ENCODE peak calls at places on chromosomes 6 and 20, in four cellular contexts. One of them, this sample, is unnamed.

GRCh38 chr6:79048611-79049010 is 29.4 kb downstream of the PHIP start:
- DNase-seq in upper lobe of left lung: no peak
- DNase-seq in epithelial cell of esophagus: peak
- DNase-seq in GM12865: no peak
- DNase-seq in this sample: no peak

GRCh38 chr6:99349620-99350141 is at the start of gene FAXC:
- DNase-seq in GM12865: no peak
- DNase-seq in upper lobe of left lung: peak
- DNase-seq in epithelial cell of esophagus: peak
- DNase-seq in this sample: no peak

GRCh38 chr20:57693002-57693582 is 16.7 kb downstream of the PMEPA1 start:
- DNase-seq in epithelial cell of esophagus: peak
- DNase-seq in GM12865: no peak
- DNase-seq in upper lobe of left lung: peak
- DNase-seq in this sample: no peak

GRCh38 chr6:86357877-86358276 is 579.5 kb upstream of the HTR1E start:
- DNase-seq in epithelial cell of esophagus: no peak
- DNase-seq in GM12865: no peak
- DNase-seq in upper lobe of left lung: no peak
- DNase-seq in this sample: no peak

GRCh38 chr20:31972481-31973386 is 4.8 kb downstream of the XKR7 start:
- DNase-seq in GM12865: no peak
- DNase-seq in upper lobe of left lung: no peak
- DNase-seq in epithelial cell of esophagus: no peak
- DNase-seq in this sample: no peak

GRCh38 chr6:31610891-31611425 is 4.1 kb upstream of the AIF1 start:
- DNase-seq in upper lobe of left lung: no peak
- DNase-seq in GM12865: no peak
- DNase-seq in epithelial cell of esophagus: no peak
- DNase-seq in this sample: peak

GRCh38 chr6:63347599-63347998 is 27.8 kb upstream of the LGSN start:
- DNase-seq in epithelial cell of esophagus: peak
- DNase-seq in upper lobe of left lung: no peak
- DNase-seq in GM12865: peak
- DNase-seq in this sample: peak

GRCh38 chr6:48744948-48745347 is 634.0 kb upstream of the PTCHD4 start:
- DNase-seq in upper lobe of left lung: no peak
- DNase-seq in GM12865: no peak
- DNase-seq in epithelial cell of esophagus: peak
- DNase-seq in this sample: no peak

GRCh38 chr6:81937296-81937937 is 184.9 kb upstream of the TENT5A start:
- DNase-seq in GM12865: no peak
- DNase-seq in epithelial cell of esophagus: peak
- DNase-seq in upper lobe of left lung: no peak
- DNase-seq in this sample: no peak

GRCh38 chr20:20606881-20607280 is 105.6 kb downstream of the RALGAPA2 start:
- DNase-seq in GM12865: no peak
- DNase-seq in epithelial cell of esophagus: no peak
- DNase-seq in upper lobe of left lung: no peak
- DNase-seq in this sample: no peak

GRCh38 chr6:25882066-25882496 is 8.0 kb upstream of the SLC17A3 start:
- DNase-seq in GM12865: no peak
- DNase-seq in epithelial cell of esophagus: no peak
- DNase-seq in upper lobe of left lung: peak
- DNase-seq in this sample: no peak

GRCh38 chr6:143159001-143159400 is 98.3 kb downstream of the AIG1 start:
- DNase-seq in GM12865: no peak
- DNase-seq in epithelial cell of esophagus: peak
- DNase-seq in upper lobe of left lung: no peak
- DNase-seq in this sample: no peak

GRCh38 chr20:61140576-61140975 is 111.5 kb upstream of the CDH4 start:
- DNase-seq in epithelial cell of esophagus: no peak
- DNase-seq in GM12865: no peak
- DNase-seq in upper lobe of left lung: no peak
- DNase-seq in this sample: no peak

GRCh38 chr6:24991748-24992467 is 56.1 kb upstream of the RIPOR2 start:
- DNase-seq in epithelial cell of esophagus: peak
- DNase-seq in upper lobe of left lung: no peak
- DNase-seq in GM12865: peak
- DNase-seq in this sample: no peak

GRCh38 chr6:55998586-55998985 is 123.2 kb upstream of the BMP5 start:
- DNase-seq in upper lobe of left lung: no peak
- DNase-seq in GM12865: no peak
- DNase-seq in epithelial cell of esophagus: no peak
- DNase-seq in this sample: no peak

GRCh38 chr20:21436186-21436585 is 38.9 kb upstream of the NKX2-4 start:
- DNase-seq in upper lobe of left lung: no peak
- DNase-seq in epithelial cell of esophagus: peak
- DNase-seq in GM12865: no peak
- DNase-seq in this sample: peak

GRCh38 chr6:29702519-29703103 is 20.6 kb upstream of the HLA-F start:
- DNase-seq in GM12865: peak
- DNase-seq in upper lobe of left lung: peak
- DNase-seq in epithelial cell of esophagus: peak
- DNase-seq in this sample: no peak

GRCh38 chr20:41592516-41593192 is 25.5 kb downstream of the CHD6 start:
- DNase-seq in upper lobe of left lung: no peak
- DNase-seq in GM12865: no peak
- DNase-seq in epithelial cell of esophagus: no peak
- DNase-seq in this sample: no peak

GRCh38 chr6:112357801-112358200 is 10.7 kb downstream of the RFPL4B start:
- DNase-seq in GM12865: no peak
- DNase-seq in epithelial cell of esophagus: peak
- DNase-seq in upper lobe of left lung: no peak
- DNase-seq in this sample: peak

GRCh38 chr6:104462811-104463599 is 396.7 kb downstream of the HACE1 start:
- DNase-seq in epithelial cell of esophagus: peak
- DNase-seq in GM12865: no peak
- DNase-seq in upper lobe of left lung: no peak
- DNase-seq in this sample: no peak

GRCh38 chr6:142834853-142835252 is 110.1 kb downstream of the HIVEP2 start:
- DNase-seq in epithelial cell of esophagus: no peak
- DNase-seq in GM12865: no peak
- DNase-seq in upper lobe of left lung: no peak
- DNase-seq in this sample: no peak

GRCh38 chr6:166419268-166419667 is 36.5 kb upstream of the MPC1 start:
- DNase-seq in upper lobe of left lung: no peak
- DNase-seq in GM12865: peak
- DNase-seq in epithelial cell of esophagus: peak
- DNase-seq in this sample: no peak

GRCh38 chr20:5030348-5031205 is 29.3 kb upstream of the SLC23A2 start:
- DNase-seq in GM12865: no peak
- DNase-seq in epithelial cell of esophagus: no peak
- DNase-seq in upper lobe of left lung: no peak
- DNase-seq in this sample: no peak

GRCh38 chr6:126766820-126767219 is 351.7 kb upstream of the RSPO3 start:
- DNase-seq in GM12865: no peak
- DNase-seq in epithelial cell of esophagus: no peak
- DNase-seq in upper lobe of left lung: no peak
- DNase-seq in this sample: no peak

GRCh38 chr6:117829594-117830319 is 77.3 kb upstream of the SLC35F1 start:
- DNase-seq in GM12865: peak
- DNase-seq in epithelial cell of esophagus: peak
- DNase-seq in upper lobe of left lung: peak
- DNase-seq in this sample: no peak

GRCh38 chr6:42929088-42929927 is at the start of gene CNPY3:
- DNase-seq in upper lobe of left lung: peak
- DNase-seq in GM12865: peak
- DNase-seq in epithelial cell of esophagus: peak
- DNase-seq in this sample: peak

GRCh38 chr6:31831350-31832215 is 4.0 kb downstream of the HSPA1B start:
- DNase-seq in upper lobe of left lung: no peak
- DNase-seq in epithelial cell of esophagus: peak
- DNase-seq in GM12865: no peak
- DNase-seq in this sample: no peak

GRCh38 chr6:52293067-52293466 is 8.5 kb upstream of the MCM3 start:
- DNase-seq in upper lobe of left lung: no peak
- DNase-seq in epithelial cell of esophagus: no peak
- DNase-seq in GM12865: no peak
- DNase-seq in this sample: no peak

GRCh38 chr6:49462071-49462470 is 982 bp downstream of the MMUT start:
- DNase-seq in epithelial cell of esophagus: peak
- DNase-seq in upper lobe of left lung: no peak
- DNase-seq in GM12865: no peak
- DNase-seq in this sample: no peak

GRCh38 chr6:46500382-46500781 is 9.1 kb upstream of the RCAN2 start:
- DNase-seq in epithelial cell of esophagus: no peak
- DNase-seq in GM12865: no peak
- DNase-seq in upper lobe of left lung: no peak
- DNase-seq in this sample: no peak

GRCh38 chr20:44642203-44643153 is 9.0 kb downstream of the ADA start:
- DNase-seq in epithelial cell of esophagus: peak
- DNase-seq in upper lobe of left lung: no peak
- DNase-seq in GM12865: peak
- DNase-seq in this sample: peak
- TF ChIP-seq CTCF in epithelial cell of esophagus: peak
- TF ChIP-seq CTCF in upper lobe of left lung: peak
- TF ChIP-seq CTCF in GM12865: peak
- TF ChIP-seq CTCF in this sample: no peak

GRCh38 chr20:56630506-56631317 is 1.6 kb downstream of the TFAP2C start:
- DNase-seq in upper lobe of left lung: peak
- DNase-seq in GM12865: no peak
- DNase-seq in epithelial cell of esophagus: peak
- DNase-seq in this sample: peak
- TF ChIP-seq CTCF in upper lobe of left lung: peak
- TF ChIP-seq CTCF in GM12865: no peak
- TF ChIP-seq CTCF in epithelial cell of esophagus: no peak
- TF ChIP-seq CTCF in this sample: no peak

GRCh38 chr6:72619883-72620696 is 1.8 kb upstream of the KCNQ5 start:
- DNase-seq in upper lobe of left lung: peak
- DNase-seq in GM12865: peak
- DNase-seq in epithelial cell of esophagus: no peak
- DNase-seq in this sample: no peak

GRCh38 chr6:72623808-72624207 is 1.9 kb downstream of the KCNQ5 start:
- DNase-seq in epithelial cell of esophagus: no peak
- DNase-seq in GM12865: no peak
- DNase-seq in upper lobe of left lung: no peak
- DNase-seq in this sample: no peak

GRCh38 chr6:72621243-72622093 is at the start of gene KCNQ5:
- DNase-seq in GM12865: peak
- DNase-seq in upper lobe of left lung: peak
- DNase-seq in epithelial cell of esophagus: peak
- DNase-seq in this sample: no peak

GRCh38 chr6:72620866-72621242 is 1.0 kb upstream of the KCNQ5 start:
- DNase-seq in GM12865: no peak
- DNase-seq in upper lobe of left lung: peak
- DNase-seq in epithelial cell of esophagus: no peak
- DNase-seq in this sample: no peak

GRCh38 chr6:72622094-72622540 is 253 bp downstream of the KCNQ5 start:
- DNase-seq in GM12865: peak
- DNase-seq in epithelial cell of esophagus: peak
- DNase-seq in upper lobe of left lung: peak
- DNase-seq in this sample: no peak
- TF ChIP-seq CTCF in GM12865: peak
- TF ChIP-seq CTCF in epithelial cell of esophagus: no peak
- TF ChIP-seq CTCF in upper lobe of left lung: peak
- TF ChIP-seq CTCF in this sample: no peak

DNA sequence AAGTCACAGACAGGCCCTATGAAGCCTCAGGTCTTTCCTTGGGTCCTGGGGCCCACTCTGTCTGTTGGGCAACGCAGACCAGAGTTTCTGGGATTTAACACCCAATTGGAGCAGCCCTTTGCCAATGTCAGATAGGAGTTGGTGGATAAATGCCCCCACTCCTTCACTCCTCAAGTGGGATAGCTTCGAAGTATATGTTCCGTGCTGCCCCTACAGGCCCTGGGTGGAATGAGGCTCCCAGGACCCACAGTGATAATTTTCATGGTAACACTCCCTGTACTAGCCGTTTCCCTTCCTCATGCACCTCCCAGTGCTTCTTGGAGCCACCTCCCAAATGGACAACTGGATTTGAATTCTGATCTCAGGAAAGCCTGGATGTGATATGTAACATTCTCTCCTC is 145.4 kb downstream of the FOXA2 start:
- DNase-seq in epithelial cell of esophagus: no peak
- DNase-seq in upper lobe of left lung: no peak
- DNase-seq in GM12865: peak
- DNase-seq in this sample: no peak
- TF ChIP-seq CTCF in epithelial cell of esophagus: peak
- TF ChIP-seq CTCF in upper lobe of left lung: no peak
- TF ChIP-seq CTCF in GM12865: peak
- TF ChIP-seq CTCF in this sample: peak

GRCh38 chr20:37669062-37669772 is 24.6 kb upstream of the CTNNBL1 start:
- DNase-seq in upper lobe of left lung: no peak
- DNase-seq in GM12865: no peak
- DNase-seq in epithelial cell of esophagus: peak
- DNase-seq in this sample: no peak
- TF ChIP-seq CTCF in upper lobe of left lung: no peak
- TF ChIP-seq CTCF in GM12865: no peak
- TF ChIP-seq CTCF in epithelial cell of esophagus: no peak
- TF ChIP-seq CTCF in this sample: no peak

GRCh38 chr6:107077710-107078109 is 37.6 kb downstream of the BEND3 start:
- DNase-seq in GM12865: no peak
- DNase-seq in epithelial cell of esophagus: no peak
- DNase-seq in upper lobe of left lung: no peak
- DNase-seq in this sample: no peak

GRCh38 chr6:107079429-107079828 is 35.9 kb downstream of the BEND3 start:
- DNase-seq in GM12865: no peak
- DNase-seq in epithelial cell of esophagus: no peak
- DNase-seq in upper lobe of left lung: no peak
- DNase-seq in this sample: no peak

GRCh38 chr6:107070686-107071085 is 42.7 kb downstream of the MTRES1 start:
- DNase-seq in upper lobe of left lung: no peak
- DNase-seq in GM12865: no peak
- DNase-seq in epithelial cell of esophagus: no peak
- DNase-seq in this sample: no peak

GRCh38 chr6:107080036-107080435 is 35.3 kb downstream of the BEND3 start:
- DNase-seq in upper lobe of left lung: no peak
- DNase-seq in GM12865: peak
- DNase-seq in epithelial cell of esophagus: no peak
- DNase-seq in this sample: no peak

GRCh38 chr6:107075951-107076381 is 39.3 kb downstream of the BEND3 start:
- DNase-seq in epithelial cell of esophagus: no peak
- DNase-seq in GM12865: peak
- DNase-seq in upper lobe of left lung: no peak
- DNase-seq in this sample: no peak
- TF ChIP-seq CTCF in epithelial cell of esophagus: no peak
- TF ChIP-seq CTCF in GM12865: no peak
- TF ChIP-seq CTCF in upper lobe of left lung: no peak
- TF ChIP-seq CTCF in this sample: no peak